ENCODE peak calls at places on chromosome 19, in nine cellular contexts. X is body of pancreas; H is brain microvascular endothelial cell; E is cardiac fibroblast; N is uterus; V is CD8-positive, alpha-beta memory T cell; S is cardiac muscle cell; P is PC-3; Q is tibial nerve. W is an unnamed sample.

GRCh38 chr19:6236310-6237291 is 43.2 kb downstream of the MLLT1 start:
- DNase-seq in X (peak), H (no peak), E (no peak), N (no peak), V (no peak), S (no peak), P (peak), Q (no peak), W (peak)

GRCh38 chr19:28932446-28932845 is 280.5 kb downstream of the UQCRFS1 start:
- DNase-seq in X (no peak), H (no peak), E (no peak), N (no peak), V (no peak), S (no peak), P (no peak), Q (no peak), W (no peak)

GRCh38 chr19:30419581-30420180 is 47.5 kb downstream of the ZNF536 start:
- DNase-seq in X (no peak), H (no peak), E (no peak), N (no peak), V (no peak), S (no peak), P (no peak), Q (no peak), W (no peak)

GRCh38 chr19:15897738-15898276 is at the start of gene CYP4F2:
- DNase-seq in X (no peak), H (no peak), E (no peak), N (no peak), V (no peak), S (no peak), P (no peak), Q (no peak), W (no peak)

GRCh38 chr19:56637976-56638555 is 4.9 kb upstream of the SMIM17 start:
- DNase-seq in X (peak), H (peak), E (peak), N (peak), V (no peak), S (peak), P (peak), Q (peak), W (peak)

GRCh38 chr19:3760871-3761361 is 576 bp downstream of the APBA3 start:
- DNase-seq in X (no peak), H (peak), E (peak), N (no peak), V (no peak), S (no peak), P (no peak), Q (no peak), W (peak)

GRCh38 chr19:40592170-40592569 is 9.0 kb upstream of the LTBP4 start:
- DNase-seq in X (peak), H (peak), E (peak), N (no peak), V (no peak), S (peak), P (peak), Q (no peak), W (no peak)

GRCh38 chr19:18650468-18651001 is 13.7 kb downstream of the KLHL26 start:
- DNase-seq in X (peak), H (peak), E (peak), N (peak), V (no peak), S (no peak), P (no peak), Q (peak), W (peak)

GRCh38 chr19:2478756-2479555 is 3.0 kb downstream of the GADD45B start:
- DNase-seq in X (peak), H (peak), E (peak), N (peak), V (peak), S (no peak), P (peak), Q (peak), W (peak)

GRCh38 chr19:40663712-40664692 is 26.4 kb downstream of the NUMBL start:
- DNase-seq in X (peak), H (peak), E (peak), N (peak), V (no peak), S (no peak), P (peak), Q (no peak), W (no peak)

GRCh38 chr19:27774337-27774736 is 1438.6 kb downstream of the UQCRFS1 start:
- DNase-seq in X (no peak), H (no peak), E (no peak), N (no peak), V (no peak), S (no peak), P (peak), Q (no peak), W (no peak)

GRCh38 chr19:12801466-12802266 is at the start of the genes PRDX2 and THSD8:
- DNase-seq in X (peak), H (no peak), E (peak), N (peak), V (peak), S (peak), P (peak), Q (peak), W (peak)

GRCh38 chr19:18792661-18793060 is 1.6 kb upstream of the COMP start:
- DNase-seq in X (no peak), H (no peak), E (no peak), N (no peak), V (no peak), S (no peak), P (no peak), Q (no peak), W (no peak)

GRCh38 chr19:30063184-30064020 is 121.4 kb downstream of the URI1 start:
- DNase-seq in X (no peak), H (no peak), E (no peak), N (no peak), V (no peak), S (no peak), P (no peak), Q (no peak), W (no peak)

GRCh38 chr19:15109768-15110417 is 2.7 kb downstream of the SYDE1 start:
- DNase-seq in X (no peak), H (no peak), E (no peak), N (no peak), V (no peak), S (no peak), P (no peak), Q (no peak), W (no peak)

GRCh38 chr19:3931041-3931440 is 1.8 kb upstream of the NMRK2 start:
- DNase-seq in X (peak), H (no peak), E (no peak), N (no peak), V (no peak), S (no peak), P (no peak), Q (no peak), W (no peak)

GRCh38 chr19:3801412-3802096 is 15.4 kb upstream of the MATK start:
- DNase-seq in X (peak), H (peak), E (peak), N (no peak), V (peak), S (peak), P (peak), Q (no peak), W (peak)

GRCh38 chr19:51116736-51117135 is 8.0 kb upstream of the SIGLEC9 start:
- DNase-seq in X (no peak), H (no peak), E (no peak), N (no peak), V (no peak), S (no peak), P (no peak), Q (no peak), W (no peak)

GRCh38 chr19:41956621-41957020 is 2.5 kb downstream of the RABAC1 start:
- DNase-seq in X (no peak), H (no peak), E (no peak), N (no peak), V (no peak), S (no peak), P (no peak), Q (no peak), W (no peak)

GRCh38 chr19:8880864-8881488 is 48.8 kb downstream of the MBD3L1 start:
- DNase-seq in X (no peak), H (no peak), E (no peak), N (no peak), V (no peak), S (no peak), P (no peak), Q (no peak), W (no peak)

GRCh38 chr19:29662604-29663404 is 2.5 kb upstream of the PLEKHF1 start:
- DNase-seq in X (peak), H (peak), E (peak), N (peak), V (no peak), S (peak), P (peak), Q (peak), W (peak)

GRCh38 chr19:5585461-5586299 is 17.9 kb upstream of the TINCR start:
- DNase-seq in X (peak), H (peak), E (no peak), N (no peak), V (peak), S (peak), P (no peak), Q (no peak), W (peak)

GRCh38 chr19:32817913-32818476 is 51.6 kb downstream of the SLC7A9 start:
- DNase-seq in X (no peak), H (no peak), E (no peak), N (no peak), V (no peak), S (no peak), P (no peak), Q (no peak), W (no peak)

GRCh38 chr19:18896421-18896841 is 473 bp upstream of the CERS1 start:
- DNase-seq in X (no peak), H (no peak), E (no peak), N (no peak), V (no peak), S (peak), P (peak), Q (no peak), W (no peak)

GRCh38 chr19:35846038-35846668 is 6.2 kb downstream of the NPHS1 start:
- DNase-seq in X (peak), H (no peak), E (no peak), N (no peak), V (no peak), S (no peak), P (peak), Q (no peak), W (no peak)
- H3K4me3 ChIP-seq in X (no peak), H (no peak), E (no peak), N (no peak), V (no peak), S (peak), P (peak), Q (no peak), W (no peak)

GRCh38 chr19:54420068-54420382 is 4.8 kb downstream of the TTYH1 start:
- DNase-seq in X (no peak), H (no peak), E (no peak), N (no peak), V (no peak), S (no peak), P (no peak), Q (no peak), W (no peak)

GRCh38 chr19:54421169-54421516 is 5.9 kb downstream of the TTYH1 start:
- DNase-seq in X (no peak), H (no peak), E (no peak), N (no peak), V (no peak), S (no peak), P (no peak), Q (no peak), W (no peak)

GRCh38 chr19:54418930-54419800 is 3.9 kb downstream of the TTYH1 start:
- DNase-seq in X (no peak), H (no peak), E (no peak), N (no peak), V (no peak), S (no peak), P (no peak), Q (no peak), W (no peak)

GRCh38 chr19:54421521-54421920 is 6.3 kb downstream of the TTYH1 start:
- DNase-seq in X (no peak), H (no peak), E (no peak), N (no peak), V (no peak), S (no peak), P (no peak), Q (no peak), W (no peak)

DNA sequence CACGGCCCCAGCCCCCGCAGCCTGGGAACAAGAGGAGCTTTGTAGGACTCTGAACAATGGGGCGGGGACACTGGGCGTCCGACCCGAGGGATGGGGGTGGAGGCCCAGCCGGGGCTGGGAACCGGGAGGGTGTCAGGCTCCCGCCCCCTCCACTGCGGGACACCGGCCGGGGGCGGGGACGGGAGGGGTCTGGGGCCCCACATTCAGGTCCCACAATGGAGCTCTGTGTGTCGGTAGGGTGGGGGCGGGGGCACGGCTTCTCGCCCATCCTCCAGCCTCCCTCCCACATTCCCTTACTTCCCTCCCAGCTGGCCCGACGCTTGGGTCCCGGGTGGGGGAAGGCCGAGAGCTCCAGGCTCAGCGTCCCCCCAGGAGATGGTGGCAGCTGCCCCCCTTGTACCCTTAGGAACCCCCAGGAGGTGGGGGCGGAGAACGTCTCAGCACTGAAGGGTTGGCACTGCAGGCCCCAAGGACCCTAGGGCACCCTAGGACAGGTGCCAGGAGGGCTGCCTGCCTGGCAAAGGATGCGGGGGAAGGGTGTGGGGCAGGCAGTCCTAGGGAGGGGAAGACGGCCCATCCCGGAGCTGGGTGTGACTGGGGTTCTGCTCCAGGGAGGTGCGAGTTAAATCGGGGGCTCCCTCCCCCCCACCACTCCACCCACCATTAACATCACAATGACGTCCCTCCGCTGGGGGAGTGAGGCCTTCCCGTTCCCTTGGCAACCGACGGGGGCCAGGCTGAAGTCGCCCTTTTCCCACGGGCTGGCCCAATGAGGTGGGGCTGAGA is 5.3 kb downstream of the TTYH1 start:
- DNase-seq in X (peak), H (peak), E (peak), N (no peak), V (no peak), S (no peak), P (no peak), Q (no peak), W (no peak)
- H3K4me3 ChIP-seq in X (no peak), H (no peak), E (no peak), N (no peak), V (no peak), S (no peak), P (no peak), Q (no peak), W (no peak)

DNA sequence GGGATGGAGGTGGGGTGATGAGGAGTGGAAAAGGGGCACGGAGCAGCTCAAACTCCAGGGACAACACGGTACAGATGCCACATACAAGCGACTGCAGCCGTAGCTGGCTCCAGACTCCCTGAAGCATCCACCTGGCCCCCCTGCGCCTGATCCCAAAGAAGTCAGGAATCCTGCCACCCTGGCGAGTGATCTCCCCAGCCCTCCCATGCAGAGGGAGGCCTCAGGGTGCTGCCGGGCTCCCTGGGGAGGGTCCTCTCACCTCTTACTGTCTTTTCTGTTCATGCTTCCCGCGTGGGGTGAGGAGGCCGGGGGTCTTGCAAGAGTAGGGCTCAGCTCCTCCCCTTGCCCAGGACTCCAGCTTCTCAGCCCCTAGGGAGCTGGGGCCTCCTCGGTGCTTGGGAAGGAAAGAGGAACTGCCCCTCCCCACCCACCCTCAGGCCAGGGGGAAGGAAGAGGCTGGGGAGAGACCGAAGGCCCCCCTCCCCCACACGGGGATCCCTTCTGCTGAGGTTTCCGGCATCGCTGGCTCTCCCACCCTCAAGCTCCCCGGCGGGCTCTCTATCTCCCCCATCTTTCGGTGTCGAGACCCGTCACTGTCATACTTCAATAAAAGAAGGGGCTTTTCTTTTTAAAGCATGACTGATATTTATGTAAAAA is at the start of gene RASGRP4:
- DNase-seq in X (peak), H (no peak), E (no peak), N (no peak), V (no peak), S (no peak), P (no peak), Q (no peak), W (no peak)
- H3K4me3 ChIP-seq in X (no peak), H (no peak), E (no peak), N (no peak), V (no peak), S (no peak), P (no peak), Q (no peak), W (no peak)

DNA sequence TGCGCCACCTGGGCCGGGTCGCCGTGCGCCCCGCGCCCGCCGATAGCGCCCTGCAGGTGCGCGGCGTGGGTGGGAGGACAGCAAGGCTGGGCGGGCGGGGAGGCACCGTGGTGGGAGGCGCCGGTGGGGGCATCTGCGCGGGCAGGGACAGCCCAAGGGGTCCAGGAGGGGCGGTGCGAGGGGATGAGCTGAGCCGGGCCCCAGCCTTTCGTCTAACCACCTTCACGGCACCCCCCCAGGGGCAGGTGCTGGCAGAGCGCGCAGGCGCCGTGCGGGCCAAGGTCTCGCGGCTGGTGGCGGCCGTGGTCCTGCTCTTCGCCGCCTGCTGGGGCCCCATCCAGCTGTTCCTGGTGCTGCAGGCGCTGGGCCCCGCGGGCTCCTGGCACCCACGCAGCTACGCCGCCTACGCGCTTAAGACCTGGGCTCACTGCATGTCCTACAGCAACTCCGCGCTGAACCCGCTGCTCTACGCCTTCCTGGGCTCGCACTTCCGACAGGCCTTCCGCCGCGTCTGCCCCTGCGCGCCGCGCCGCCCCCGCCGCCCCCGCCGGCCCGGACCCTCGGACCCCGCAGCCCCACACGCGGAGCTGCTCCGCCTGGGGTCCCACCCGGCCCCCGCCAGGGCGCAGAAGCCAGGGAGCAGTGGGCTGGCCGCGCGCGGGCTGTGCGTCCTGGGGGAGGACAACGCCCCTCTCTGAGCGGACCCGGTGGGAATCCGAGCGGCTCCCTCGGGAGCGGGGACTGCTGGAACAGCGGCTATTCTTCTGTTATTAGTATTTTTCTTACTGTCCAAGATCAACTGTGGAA is 3.1 kb downstream of the KISS1R start:
- DNase-seq in X (no peak), H (no peak), E (peak), N (no peak), V (peak), S (peak), P (peak), Q (no peak), W (peak)
- H3K4me3 ChIP-seq in X (no peak), H (peak), E (peak), N (no peak), V (peak), S (peak), P (peak), Q (peak), W (no peak)

DNA sequence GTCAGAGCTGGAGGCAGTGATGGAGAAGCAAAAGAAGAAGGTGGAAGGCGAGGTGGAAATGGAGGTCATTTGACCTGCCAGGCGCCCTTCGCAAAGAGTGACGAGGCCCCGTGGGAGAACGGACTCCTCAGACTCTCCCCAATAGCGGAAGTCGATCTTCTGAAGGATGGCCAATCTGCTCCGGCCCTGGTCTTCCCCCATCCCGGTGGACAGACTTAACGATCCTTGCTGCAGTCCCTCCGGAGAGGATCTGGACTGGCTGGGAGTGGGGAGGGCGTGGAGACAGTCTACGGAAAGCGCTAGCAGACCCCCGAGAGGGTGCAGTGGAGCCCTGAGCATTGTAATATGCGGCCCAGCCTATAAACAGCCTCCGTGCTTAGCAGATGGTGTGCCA is 11.9 kb downstream of the EPS8L1 start:
- DNase-seq in X (no peak), H (no peak), E (peak), N (no peak), V (no peak), S (no peak), P (no peak), Q (no peak), W (no peak)
- H3K4me3 ChIP-seq in X (no peak), H (peak), E (peak), N (peak), V (peak), S (peak), P (no peak), Q (peak), W (peak)

GRCh38 chr19:55406869-55407624 is 541 bp downstream of the UBE2S start:
- DNase-seq in X (peak), H (no peak), E (peak), N (peak), V (peak), S (peak), P (no peak), Q (no peak), W (peak)
- H3K4me3 ChIP-seq in X (peak), H (peak), E (peak), N (peak), V (peak), S (peak), P (peak), Q (peak), W (peak)

DNA sequence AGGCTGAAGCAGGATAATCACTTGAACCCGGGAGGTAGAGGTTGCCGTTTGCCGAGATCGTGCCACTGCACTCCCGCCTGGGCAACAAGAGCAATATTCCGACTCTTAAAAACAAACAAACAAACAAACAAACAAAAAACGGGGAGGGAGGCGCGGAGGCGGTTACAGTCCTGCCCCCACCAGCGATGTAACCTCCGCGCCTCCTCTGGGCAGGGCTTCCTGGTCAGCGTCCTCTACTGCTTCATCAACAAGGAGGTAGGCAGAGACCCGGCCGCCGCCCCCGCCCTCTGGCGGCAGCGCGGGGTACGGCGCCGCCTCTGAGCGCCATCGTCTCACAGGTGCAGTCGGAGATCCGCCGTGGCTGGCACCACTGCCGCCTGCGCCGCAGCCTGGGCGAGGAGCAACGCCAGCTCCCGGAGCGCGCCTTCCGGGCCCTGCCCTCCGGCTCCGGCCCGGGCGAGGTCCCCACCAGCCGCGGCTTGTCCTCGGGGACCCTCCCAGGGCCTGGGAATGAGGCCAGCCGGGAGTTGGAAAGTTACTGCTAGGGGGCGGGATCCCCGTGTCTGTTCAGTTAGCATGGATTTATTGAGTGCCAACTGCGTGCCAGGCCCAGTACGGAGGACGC is 10.2 kb downstream of the SNRPD2 start:
- DNase-seq in X (peak), H (peak), E (peak), N (peak), V (peak), S (peak), P (peak), Q (peak), W (peak)
- H3K4me3 ChIP-seq in X (no peak), H (peak), E (peak), N (peak), V (peak), S (no peak), P (peak), Q (peak), W (no peak)

GRCh38 chr19:10816691-10817090 is 19.3 kb downstream of the TMED1 start:
- DNase-seq in X (no peak), H (no peak), E (no peak), N (no peak), V (no peak), S (no peak), P (no peak), Q (no peak), W (no peak)
- H3K4me3 ChIP-seq in X (no peak), H (peak), E (peak), N (peak), V (no peak), S (no peak), P (no peak), Q (peak), W (no peak)